ENCODE peak calls at places on chromosomes 1 and 21, in four cellular contexts. One of them, this sample, is unnamed.
A peak's percentile ranks its signal among the peaks of the same experiment; 100 is the strongest.

GRCh38 chr1:221164029-221164428 is 284.8 kb downstream of the HLX start:
- DNase-seq in GM12865: no peak
- DNase-seq in astrocyte of the spinal cord: peak; percentile 3
- DNase-seq in fibroblast of mammary gland: peak; percentile 40
- DNase-seq in this sample: peak; percentile 23

GRCh38 chr1:20472860-20473711 is 12.9 kb downstream of the CAMK2N1 start:
- DNase-seq in astrocyte of the spinal cord: peak; percentile 28
- DNase-seq in fibroblast of mammary gland: peak; percentile 67
- DNase-seq in GM12865: peak; percentile 41
- DNase-seq in this sample: peak; percentile 63

GRCh38 chr1:24946861-24947658 is 17.0 kb upstream of the RUNX3 start:
- DNase-seq in fibroblast of mammary gland: peak; percentile 53
- DNase-seq in GM12865: peak; percentile 91
- DNase-seq in astrocyte of the spinal cord: peak; percentile 48
- DNase-seq in this sample: no peak

GRCh38 chr1:58792851-58793250 is 9.0 kb upstream of the JUN start:
- DNase-seq in astrocyte of the spinal cord: no peak
- DNase-seq in fibroblast of mammary gland: no peak
- DNase-seq in GM12865: no peak
- DNase-seq in this sample: no peak

GRCh38 chr1:177490240-177490639 is 319.5 kb downstream of the BRINP2 start:
- DNase-seq in GM12865: no peak
- DNase-seq in astrocyte of the spinal cord: no peak
- DNase-seq in fibroblast of mammary gland: no peak
- DNase-seq in this sample: no peak

GRCh38 chr1:67339623-67340343 is 32.1 kb downstream of the IL12RB2 start:
- DNase-seq in fibroblast of mammary gland: peak; percentile 76
- DNase-seq in GM12865: peak; percentile 82
- DNase-seq in astrocyte of the spinal cord: peak; percentile 76
- DNase-seq in this sample: peak; percentile 56

GRCh38 chr1:115411388-115412063 is 73.5 kb upstream of the NGF start:
- DNase-seq in fibroblast of mammary gland: peak; percentile 95
- DNase-seq in GM12865: no peak
- DNase-seq in astrocyte of the spinal cord: peak; percentile 76
- DNase-seq in this sample: peak; percentile 66

GRCh38 chr1:46244656-46245371 is 2.7 kb upstream of the RAD54L start:
- DNase-seq in fibroblast of mammary gland: peak; percentile 37
- DNase-seq in astrocyte of the spinal cord: no peak
- DNase-seq in GM12865: peak; percentile 49
- DNase-seq in this sample: peak; percentile 43

GRCh38 chr1:244273845-244274619 is 177.7 kb downstream of the ADSS2 start:
- DNase-seq in fibroblast of mammary gland: peak; percentile 100
- DNase-seq in GM12865: peak; percentile 34
- DNase-seq in astrocyte of the spinal cord: peak; percentile 99
- DNase-seq in this sample: peak; percentile 98

GRCh38 chr21:46092026-46092764 is 5.7 kb upstream of the COL6A2 start:
- DNase-seq in GM12865: no peak
- DNase-seq in fibroblast of mammary gland: peak; percentile 100
- DNase-seq in astrocyte of the spinal cord: peak; percentile 97
- DNase-seq in this sample: peak; percentile 67

GRCh38 chr1:22829001-22829989 is 118.7 kb downstream of the EPHB2 start:
- DNase-seq in GM12865: no peak
- DNase-seq in fibroblast of mammary gland: peak; percentile 61
- DNase-seq in astrocyte of the spinal cord: no peak
- DNase-seq in this sample: peak; percentile 25

GRCh38 chr1:39981957-39982356 is 27.0 kb downstream of the MFSD2A start:
- DNase-seq in fibroblast of mammary gland: peak; percentile 85
- DNase-seq in astrocyte of the spinal cord: peak; percentile 84
- DNase-seq in GM12865: no peak
- DNase-seq in this sample: peak; percentile 76

GRCh38 chr1:168469690-168470089 is 74.1 kb downstream of the XCL2 start:
- DNase-seq in astrocyte of the spinal cord: peak; percentile 87
- DNase-seq in fibroblast of mammary gland: peak; percentile 92
- DNase-seq in GM12865: peak; percentile 19
- DNase-seq in this sample: peak; percentile 59

GRCh38 chr1:30878559-30878958 is 30.0 kb downstream of the SDC3 start:
- DNase-seq in GM12865: no peak
- DNase-seq in astrocyte of the spinal cord: no peak
- DNase-seq in fibroblast of mammary gland: no peak
- DNase-seq in this sample: no peak

GRCh38 chr1:59013276-59013927 is 229.6 kb upstream of the JUN start:
- DNase-seq in fibroblast of mammary gland: peak; percentile 41
- DNase-seq in astrocyte of the spinal cord: peak; percentile 26
- DNase-seq in GM12865: peak; percentile 75
- DNase-seq in this sample: peak; percentile 69

GRCh38 chr1:167546935-167547334 is 6.6 kb downstream of the CREG1 start:
- DNase-seq in GM12865: no peak
- DNase-seq in astrocyte of the spinal cord: no peak
- DNase-seq in fibroblast of mammary gland: no peak
- DNase-seq in this sample: no peak

GRCh38 chr21:45277101-45278045 is 10.3 kb downstream of the POFUT2 start:
- DNase-seq in astrocyte of the spinal cord: no peak
- DNase-seq in GM12865: no peak
- DNase-seq in fibroblast of mammary gland: no peak
- DNase-seq in this sample: no peak

GRCh38 chr1:231631717-231632116 is 5.1 kb downstream of the DISC1 start:
- DNase-seq in astrocyte of the spinal cord: no peak
- DNase-seq in GM12865: no peak
- DNase-seq in fibroblast of mammary gland: no peak
- DNase-seq in this sample: no peak

GRCh38 chr1:54259546-54259945 is 59.6 kb downstream of the MRPL37 start:
- DNase-seq in GM12865: no peak
- DNase-seq in fibroblast of mammary gland: no peak
- DNase-seq in astrocyte of the spinal cord: no peak
- DNase-seq in this sample: no peak

GRCh38 chr21:31136891-31137290 is 98.6 kb upstream of the KRTAP19-8 start:
- DNase-seq in fibroblast of mammary gland: peak; percentile 57
- DNase-seq in astrocyte of the spinal cord: peak; percentile 74
- DNase-seq in GM12865: peak; percentile 63
- DNase-seq in this sample: peak; percentile 84

GRCh38 chr1:87224209-87224608 is 104.5 kb upstream of the LMO4 start:
- DNase-seq in GM12865: no peak
- DNase-seq in fibroblast of mammary gland: peak; percentile 100
- DNase-seq in astrocyte of the spinal cord: peak; percentile 98
- DNase-seq in this sample: peak; percentile 97

GRCh38 chr1:101022294-101022693 is 3.3 kb downstream of the DPH5 start:
- DNase-seq in GM12865: no peak
- DNase-seq in astrocyte of the spinal cord: peak; percentile 49
- DNase-seq in fibroblast of mammary gland: peak; percentile 80
- DNase-seq in this sample: peak; percentile 70

GRCh38 chr1:211951856-211952255 is 83.5 kb downstream of the INTS7 start:
- DNase-seq in GM12865: peak; percentile 76
- DNase-seq in fibroblast of mammary gland: peak; percentile 79
- DNase-seq in astrocyte of the spinal cord: peak; percentile 54
- DNase-seq in this sample: peak; percentile 67

DNA sequence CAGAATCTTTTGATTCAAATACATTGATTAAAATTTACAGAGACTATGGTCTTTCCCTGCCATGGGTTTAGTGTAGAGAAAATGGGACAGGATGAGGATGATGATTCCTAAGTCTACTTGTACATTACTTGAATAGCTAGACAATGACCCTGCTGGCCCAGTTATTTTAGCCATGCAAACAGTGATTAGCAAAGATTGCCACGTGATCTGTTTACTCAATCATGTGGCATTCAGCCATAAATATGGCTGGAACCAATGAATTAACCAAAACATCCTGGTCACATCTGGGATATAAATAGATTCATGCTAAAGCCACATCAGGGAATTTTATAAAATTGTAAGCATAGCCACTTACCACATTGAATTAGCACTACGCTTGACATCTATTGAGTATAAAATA is 167.3 kb downstream of the PBX1 start:
- DNase-seq in fibroblast of mammary gland: peak; percentile 96
- DNase-seq in astrocyte of the spinal cord: peak; percentile 52
- DNase-seq in GM12865: no peak
- DNase-seq in this sample: peak; percentile 85
- H3K4me3 ChIP-seq in fibroblast of mammary gland: no peak overlapping the region
- H3K4me3 ChIP-seq in astrocyte of the spinal cord: no peak overlapping the region
- H3K4me3 ChIP-seq in GM12865: no peak overlapping the region
- H3K4me3 ChIP-seq in this sample: no peak overlapping the region

DNA sequence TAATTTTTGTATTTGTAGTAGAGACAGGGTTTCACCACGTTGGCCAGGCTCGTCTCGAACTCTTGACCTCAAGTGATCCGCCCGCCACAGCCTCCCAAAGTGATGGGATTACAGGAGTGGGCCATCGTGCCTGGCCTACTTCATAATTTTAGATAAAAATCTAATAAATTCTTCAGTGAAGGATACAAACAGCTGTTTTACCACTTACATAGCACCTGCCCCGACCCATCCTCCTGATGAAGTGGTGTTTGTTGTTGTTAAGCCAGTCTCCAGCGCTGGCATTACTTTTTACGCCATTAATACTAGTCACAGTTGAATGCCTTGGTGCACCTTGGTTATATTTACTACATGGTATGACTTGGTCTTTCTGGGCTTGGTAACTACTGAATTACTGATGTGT is 12.3 kb upstream of the RAP1GAP start:
- DNase-seq in astrocyte of the spinal cord: no peak
- DNase-seq in GM12865: no peak
- DNase-seq in fibroblast of mammary gland: no peak
- DNase-seq in this sample: no peak
- H3K4me3 ChIP-seq in astrocyte of the spinal cord: no peak overlapping the region
- H3K4me3 ChIP-seq in GM12865: no peak overlapping the region
- H3K4me3 ChIP-seq in fibroblast of mammary gland: no peak overlapping the region
- H3K4me3 ChIP-seq in this sample: no peak overlapping the region

DNA sequence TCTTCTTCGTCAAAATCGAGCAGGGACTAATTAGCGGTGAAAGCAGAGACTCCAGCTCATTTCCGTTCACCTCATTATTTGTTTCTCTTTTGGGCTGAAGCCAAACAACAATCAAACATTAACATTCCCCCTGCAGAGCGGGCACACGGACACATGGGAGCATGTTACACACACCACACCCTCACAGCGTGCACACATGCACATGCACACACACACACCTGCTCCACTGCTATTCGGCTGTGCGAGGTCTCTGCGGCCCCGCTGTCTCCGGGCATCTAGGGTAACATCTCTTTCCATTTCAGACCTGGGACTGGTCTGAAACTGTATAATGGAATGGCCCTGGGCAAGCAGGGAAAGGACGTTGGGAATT is 58.4 kb upstream of the LRRC8D start:
- DNase-seq in GM12865: peak; percentile 23
- DNase-seq in fibroblast of mammary gland: no peak
- DNase-seq in astrocyte of the spinal cord: no peak
- DNase-seq in this sample: no peak
- H3K4me3 ChIP-seq in GM12865: peak overlapping the region; percentile 23
- H3K4me3 ChIP-seq in fibroblast of mammary gland: peak overlapping the region; percentile 58
- H3K4me3 ChIP-seq in astrocyte of the spinal cord: peak overlapping the region; percentile 48
- H3K4me3 ChIP-seq in this sample: peak overlapping the region; percentile 60

DNA sequence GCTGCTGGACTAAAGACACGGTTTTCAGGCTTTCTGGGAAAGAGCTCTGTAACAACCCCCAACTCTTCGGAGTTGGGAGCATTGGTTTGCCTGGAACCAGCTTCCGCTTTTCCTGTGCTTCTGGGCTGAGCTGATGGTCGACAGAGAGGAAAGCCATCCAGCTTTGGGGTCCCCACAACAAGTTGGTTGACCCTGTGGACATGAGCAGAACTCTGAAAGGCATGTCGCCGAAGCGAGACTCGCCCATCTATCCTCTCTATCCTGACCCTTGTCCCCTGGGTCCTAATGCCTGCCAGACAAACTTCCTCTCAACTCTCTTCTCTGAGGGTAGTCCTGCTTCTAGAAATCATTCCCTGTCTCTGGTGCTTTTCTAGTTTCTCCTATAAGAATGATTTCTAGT is 31.9 kb upstream of the FCGR2A start:
- DNase-seq in GM12865: peak; percentile 54
- DNase-seq in astrocyte of the spinal cord: no peak
- DNase-seq in fibroblast of mammary gland: peak; percentile 29
- DNase-seq in this sample: peak; percentile 11
- H3K4me3 ChIP-seq in GM12865: no peak overlapping the region
- H3K4me3 ChIP-seq in astrocyte of the spinal cord: peak overlapping the region; percentile 5
- H3K4me3 ChIP-seq in fibroblast of mammary gland: no peak overlapping the region
- H3K4me3 ChIP-seq in this sample: no peak overlapping the region

GRCh38 chr1:61086245-61086644 is 3.9 kb downstream of the NFIA start:
- DNase-seq in GM12865: no peak
- DNase-seq in fibroblast of mammary gland: no peak
- DNase-seq in astrocyte of the spinal cord: no peak
- DNase-seq in this sample: no peak
- H3K4me3 ChIP-seq in GM12865: no peak overlapping the region
- H3K4me3 ChIP-seq in fibroblast of mammary gland: no peak overlapping the region
- H3K4me3 ChIP-seq in astrocyte of the spinal cord: no peak overlapping the region
- H3K4me3 ChIP-seq in this sample: peak overlapping the region; percentile 23

GRCh38 chr1:173126421-173126820 is 75.7 kb upstream of the TNFSF18 start:
- DNase-seq in astrocyte of the spinal cord: no peak
- DNase-seq in fibroblast of mammary gland: no peak
- DNase-seq in GM12865: no peak
- DNase-seq in this sample: peak; percentile 56

GRCh38 chr1:173122958-173123852 is 72.5 kb upstream of the TNFSF18 start:
- DNase-seq in astrocyte of the spinal cord: peak; percentile 85
- DNase-seq in fibroblast of mammary gland: peak; percentile 95
- DNase-seq in GM12865: no peak
- DNase-seq in this sample: peak; percentile 97

GRCh38 chr1:173118404-173118803 is 67.7 kb upstream of the TNFSF18 start:
- DNase-seq in GM12865: no peak
- DNase-seq in fibroblast of mammary gland: no peak
- DNase-seq in astrocyte of the spinal cord: no peak
- DNase-seq in this sample: no peak

GRCh38 chr1:173127369-173128307 is 76.9 kb upstream of the TNFSF18 start:
- DNase-seq in astrocyte of the spinal cord: no peak
- DNase-seq in fibroblast of mammary gland: no peak
- DNase-seq in GM12865: no peak
- DNase-seq in this sample: no peak

GRCh38 chr1:173122344-173122880 is 71.7 kb upstream of the TNFSF18 start:
- DNase-seq in GM12865: no peak
- DNase-seq in astrocyte of the spinal cord: no peak
- DNase-seq in fibroblast of mammary gland: peak; percentile 72
- DNase-seq in this sample: peak; percentile 39
- H3K4me3 ChIP-seq in GM12865: no peak overlapping the region
- H3K4me3 ChIP-seq in astrocyte of the spinal cord: no peak overlapping the region
- H3K4me3 ChIP-seq in fibroblast of mammary gland: no peak overlapping the region
- H3K4me3 ChIP-seq in this sample: peak overlapping the region; percentile 41